ENCODE peak calls at places on chromosome 3, in ten cellular contexts. X, Q, Z, N, C, E, K, P, Y and F are unnamed samples.

GRCh38 chr3:42680256-42680655 is 5.1 kb upstream of the KLHL40 start:
- DNase-seq in Y (no peak), E (peak; percentile 29), N (no peak), P (no peak), C (no peak), K (no peak), Q (no peak), Z (peak; percentile 58), X (peak; percentile 59), F (peak; percentile 23)

GRCh38 chr3:141876891-141877561 is 583 bp downstream of the ATP1B3 start:
- DNase-seq in Y (no peak), E (no peak), Q (peak; percentile 67), N (peak; percentile 52), Z (peak; percentile 33), P (no peak), K (peak; percentile 77), X (peak; percentile 40), C (no peak), F (no peak)

GRCh38 chr3:3443482-3443881 is 264.0 kb upstream of the CRBN start:
- DNase-seq in C (no peak), N (no peak), K (no peak), P (no peak), Q (no peak), X (no peak), E (no peak), Z (no peak), Y (no peak), F (no peak)

GRCh38 chr3:113035387-113035982 is 44.7 kb downstream of the GTPBP8 start:
- DNase-seq in X (peak; percentile 19), E (peak; percentile 54), Q (peak; percentile 51), K (peak; percentile 77), N (peak; percentile 73), P (no peak), C (no peak), Y (no peak), Z (peak; percentile 63), F (no peak)

GRCh38 chr3:184776916-184777315 is 35.0 kb upstream of the VPS8 start:
- DNase-seq in Y (no peak), E (no peak), Q (no peak), X (no peak), Z (no peak), K (no peak), C (no peak), N (no peak), P (peak; percentile 37), F (no peak)

GRCh38 chr3:9019244-9019961 is 56.1 kb upstream of the RAD18 start:
- DNase-seq in N (no peak), K (no peak), X (no peak), Q (no peak), C (no peak), Y (no peak), Z (no peak), P (no peak), E (no peak), F (no peak)

GRCh38 chr3:100941046-100941445 is 52.2 kb downstream of the ABI3BP start:
- DNase-seq in Y (no peak), X (no peak), C (no peak), E (no peak), K (no peak), Q (no peak), P (no peak), N (no peak), Z (no peak), F (no peak)

GRCh38 chr3:42852443-42852842 is 23.2 kb downstream of the CYP8B1 start:
- DNase-seq in C (no peak), K (no peak), N (peak; percentile 31), Z (no peak), Y (no peak), Q (no peak), X (no peak), E (no peak), P (no peak), F (no peak)

GRCh38 chr3:147937891-147938290 is 528.7 kb downstream of the ZIC1 start:
- DNase-seq in Y (no peak), N (no peak), P (no peak), E (no peak), Q (no peak), C (no peak), K (no peak), Z (no peak), X (no peak), F (no peak)

GRCh38 chr3:10941972-10942371 is 50.6 kb upstream of the SLC6A1 start:
- DNase-seq in P (no peak), Y (no peak), Z (no peak), C (no peak), K (peak; percentile 35), X (no peak), Q (no peak), N (no peak), E (no peak), F (no peak)

GRCh38 chr3:154795582-154795981 is 284.5 kb upstream of the MME start:
- DNase-seq in X (peak; percentile 94), Q (no peak), P (no peak), E (peak; percentile 96), C (no peak), N (peak; percentile 66), K (no peak), Z (peak; percentile 97), Y (peak; percentile 74), F (peak; percentile 70)

GRCh38 chr3:197975311-197975710 is 15.3 kb downstream of the LMLN start:
- DNase-seq in X (no peak), Y (no peak), N (no peak), K (no peak), Q (no peak), Z (no peak), P (no peak), E (no peak), C (no peak), F (no peak)

GRCh38 chr3:100463002-100463401 is 29.4 kb upstream of the TMEM45A start:
- DNase-seq in Y (peak; percentile 38), K (peak; percentile 71), Z (peak; percentile 78), X (peak; percentile 28), N (peak; percentile 86), E (peak; percentile 57), C (no peak), Q (peak; percentile 42), P (no peak), F (peak; percentile 52)

GRCh38 chr3:141243295-141243707 is 11.7 kb downstream of the PXYLP1 start:
- DNase-seq in X (peak; percentile 60), C (no peak), Z (peak; percentile 36), K (no peak), Q (no peak), Y (no peak), N (peak; percentile 12), P (no peak), E (peak; percentile 43), F (no peak)

GRCh38 chr3:123723527-123724168 is 138.8 kb upstream of the HACD2 start:
- DNase-seq in Q (peak; percentile 70), E (peak; percentile 72), P (no peak), Y (peak; percentile 63), K (peak; percentile 88), C (no peak), N (peak; percentile 87), X (peak; percentile 58), Z (peak; percentile 80), F (no peak)

GRCh38 chr3:112132554-112132953 is 494 bp downstream of the GCSAM start:
- DNase-seq in K (no peak), P (no peak), Y (no peak), N (no peak), E (no peak), Q (no peak), X (no peak), Z (no peak), C (no peak), F (no peak)

GRCh38 chr3:42001777-42002176 is 39.9 kb upstream of the ULK4 start:
- DNase-seq in E (no peak), C (no peak), N (no peak), P (no peak), Q (no peak), X (no peak), Z (peak; percentile 13), Y (no peak), K (no peak), F (no peak)

GRCh38 chr3:183073839-183074615 is 25.3 kb downstream of the MCCC1 start:
- DNase-seq in C (no peak), K (no peak), P (no peak), X (no peak), E (peak; percentile 16), N (peak; percentile 25), Z (peak; percentile 41), Y (no peak), Q (no peak), F (no peak)

GRCh38 chr3:186922790-186923189 is 7.5 kb upstream of the ST6GAL1 start:
- DNase-seq in Y (no peak), N (no peak), Z (no peak), X (no peak), E (no peak), K (no peak), C (no peak), Q (no peak), P (no peak), F (no peak)
- TF ChIP-seq CTCF in Y (no peak), N (no peak), Z (no peak), X (no peak), E (no peak), K (no peak), C (no peak), Q (no peak), P (no peak), F (no peak)

DNA sequence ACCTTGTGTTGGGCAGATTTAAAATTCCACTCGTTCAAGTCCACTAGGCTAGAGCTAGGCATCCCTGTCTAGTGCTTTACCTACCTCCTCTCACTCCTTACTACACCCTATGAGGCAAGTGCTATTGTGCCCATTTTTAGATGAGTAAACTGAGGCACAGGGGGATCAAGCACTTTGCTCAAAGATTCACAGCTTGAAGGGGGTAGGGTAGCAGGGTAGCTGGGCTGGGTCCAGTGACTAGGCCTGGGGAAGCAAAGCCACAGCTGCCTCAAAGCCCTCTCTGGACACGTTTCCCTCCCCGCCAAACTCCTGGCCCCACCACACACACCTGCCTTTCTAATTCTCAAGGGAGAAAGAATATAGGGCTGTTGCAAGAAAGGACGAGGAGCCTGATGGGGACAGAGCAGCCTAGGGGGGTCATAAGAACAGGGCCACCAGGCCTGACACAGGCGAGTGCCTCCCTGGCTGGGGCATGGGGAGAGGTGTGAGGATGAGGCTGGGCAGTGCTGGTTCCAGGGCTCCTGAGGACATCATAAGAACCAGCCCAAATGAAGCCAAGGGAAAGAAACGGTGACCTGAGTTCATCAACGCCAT is 34.8 kb upstream of the SFMBT1 start:
- DNase-seq in P (peak; percentile 14), K (no peak), E (no peak), C (no peak), X (no peak), Q (no peak), Y (no peak), Z (no peak), N (no peak), F (no peak)
- H3K4me3 ChIP-seq in P (no peak overlapping the region), K (no peak overlapping the region), E (no peak overlapping the region), C (no peak overlapping the region), X (no peak overlapping the region), Q (no peak overlapping the region), Y (no peak overlapping the region), Z (no peak overlapping the region), N (no peak overlapping the region), F (no peak overlapping the region)

GRCh38 chr3:186930143-186930638 is at the start of gene ST6GAL1:
- DNase-seq in E (peak; percentile 49), K (peak; percentile 86), Y (no peak), P (no peak), Z (peak; percentile 37), Q (peak; percentile 83), C (peak; percentile 35), N (peak; percentile 77), X (peak; percentile 50), F (no peak)
- TF ChIP-seq CTCF in E (peak; percentile 60), K (peak; percentile 41), Y (peak; percentile 61), P (peak; percentile 20), Z (no peak), Q (peak; percentile 17), C (no peak), N (peak; percentile 60), X (no peak), F (peak; percentile 19)

GRCh38 chr3:63470745-63471144 is 181.7 kb upstream of the SNTN start:
- DNase-seq in X (no peak), E (no peak), Q (no peak), C (no peak), Z (no peak), N (no peak), Y (no peak), P (no peak), K (no peak), F (no peak)
- H3K4me3 ChIP-seq in X (no peak overlapping the region), E (no peak overlapping the region), Q (no peak overlapping the region), C (no peak overlapping the region), Z (no peak overlapping the region), N (no peak overlapping the region), Y (no peak overlapping the region), P (no peak overlapping the region), K (no peak overlapping the region), F (no peak overlapping the region)